ENCODE peak calls at places on chromosomes 13 and 19, in nine cellular contexts. One of them, this sample, is unnamed. For H3K36me3, the result is how much of the 10 kb centered on the place peaks cover.

GRCh38 chr13:102697929-102698648 is 3.2 kb upstream of the METTL21C start:
- DNase-seq in thoracic aorta: no peak
- DNase-seq in heart left ventricle: no peak
- DNase-seq in upper lobe of right lung: no peak
- DNase-seq in fibroblast of lung: no peak
- DNase-seq in tibial artery: no peak
- DNase-seq in uterus: no peak
- DNase-seq in K562: no peak
- DNase-seq in heart right ventricle: no peak
- DNase-seq in this sample: no peak

GRCh38 chr13:73429691-73430090 is 370.9 kb downstream of the KLF5 start:
- DNase-seq in thoracic aorta: no peak
- DNase-seq in heart left ventricle: no peak
- DNase-seq in upper lobe of right lung: no peak
- DNase-seq in fibroblast of lung: no peak
- DNase-seq in tibial artery: no peak
- DNase-seq in uterus: no peak
- DNase-seq in K562: no peak
- DNase-seq in heart right ventricle: no peak
- DNase-seq in this sample: no peak

GRCh38 chr13:71828117-71828516 is 38.9 kb downstream of the DACH1 start:
- DNase-seq in thoracic aorta: no peak
- DNase-seq in heart left ventricle: no peak
- DNase-seq in upper lobe of right lung: no peak
- DNase-seq in fibroblast of lung: no peak
- DNase-seq in tibial artery: no peak
- DNase-seq in uterus: no peak
- DNase-seq in K562: peak
- DNase-seq in heart right ventricle: no peak
- DNase-seq in this sample: no peak

GRCh38 chr13:51523082-51523518 is 61.2 kb upstream of the WDFY2 start:
- DNase-seq in thoracic aorta: no peak
- DNase-seq in heart left ventricle: no peak
- DNase-seq in upper lobe of right lung: no peak
- DNase-seq in fibroblast of lung: peak
- DNase-seq in tibial artery: peak
- DNase-seq in uterus: peak
- DNase-seq in K562: no peak
- DNase-seq in heart right ventricle: no peak
- DNase-seq in this sample: no peak

GRCh38 chr13:48942131-48942530 is 33.6 kb upstream of the FNDC3A start:
- DNase-seq in thoracic aorta: no peak
- DNase-seq in heart left ventricle: no peak
- DNase-seq in upper lobe of right lung: no peak
- DNase-seq in fibroblast of lung: peak
- DNase-seq in tibial artery: no peak
- DNase-seq in uterus: no peak
- DNase-seq in K562: no peak
- DNase-seq in heart right ventricle: no peak
- DNase-seq in this sample: no peak

GRCh38 chr19:418761-419632 is 10.1 kb upstream of the C2CD4C start:
- DNase-seq in thoracic aorta: no peak
- DNase-seq in heart left ventricle: no peak
- DNase-seq in upper lobe of right lung: peak
- DNase-seq in fibroblast of lung: no peak
- DNase-seq in tibial artery: no peak
- DNase-seq in uterus: peak
- DNase-seq in K562: no peak
- DNase-seq in heart right ventricle: no peak
- DNase-seq in this sample: no peak

GRCh38 chr19:38392707-38393308 is 4.3 kb downstream of the SPRED3 start:
- DNase-seq in thoracic aorta: no peak
- DNase-seq in heart left ventricle: no peak
- DNase-seq in upper lobe of right lung: no peak
- DNase-seq in fibroblast of lung: no peak
- DNase-seq in tibial artery: no peak
- DNase-seq in uterus: no peak
- DNase-seq in K562: peak
- DNase-seq in heart right ventricle: no peak
- DNase-seq in this sample: no peak

GRCh38 chr19:18262917-18263316 is 11.3 kb downstream of the IQCN start:
- DNase-seq in thoracic aorta: no peak
- DNase-seq in heart left ventricle: no peak
- DNase-seq in upper lobe of right lung: no peak
- DNase-seq in fibroblast of lung: no peak
- DNase-seq in tibial artery: no peak
- DNase-seq in uterus: no peak
- DNase-seq in K562: peak
- DNase-seq in heart right ventricle: no peak
- DNase-seq in this sample: no peak

GRCh38 chr19:52142001-52142595 is 2.4 kb upstream of the ZNF616 start:
- DNase-seq in thoracic aorta: no peak
- DNase-seq in heart left ventricle: no peak
- DNase-seq in upper lobe of right lung: no peak
- DNase-seq in fibroblast of lung: no peak
- DNase-seq in tibial artery: no peak
- DNase-seq in uterus: no peak
- DNase-seq in K562: peak
- DNase-seq in heart right ventricle: no peak
- DNase-seq in this sample: no peak

GRCh38 chr19:36215276-36216171 is 618 bp downstream of the ZNF146 start:
- DNase-seq in thoracic aorta: no peak
- DNase-seq in heart left ventricle: no peak
- DNase-seq in upper lobe of right lung: no peak
- DNase-seq in fibroblast of lung: peak
- DNase-seq in tibial artery: no peak
- DNase-seq in uterus: no peak
- DNase-seq in K562: peak
- DNase-seq in heart right ventricle: no peak
- DNase-seq in this sample: no peak

GRCh38 chr13:90857921-90858320 is 489.6 kb upstream of the MIR17HG start:
- DNase-seq in thoracic aorta: no peak
- DNase-seq in heart left ventricle: no peak
- DNase-seq in upper lobe of right lung: no peak
- DNase-seq in fibroblast of lung: no peak
- DNase-seq in tibial artery: no peak
- DNase-seq in uterus: no peak
- DNase-seq in K562: no peak
- DNase-seq in heart right ventricle: no peak
- DNase-seq in this sample: no peak

GRCh38 chr19:19406878-19407639 is 1.6 kb downstream of the GATAD2A start:
- DNase-seq in thoracic aorta: no peak
- DNase-seq in heart left ventricle: peak
- DNase-seq in upper lobe of right lung: no peak
- DNase-seq in fibroblast of lung: peak
- DNase-seq in tibial artery: no peak
- DNase-seq in uterus: no peak
- DNase-seq in K562: peak
- DNase-seq in heart right ventricle: no peak
- DNase-seq in this sample: peak

GRCh38 chr19:44718441-44719261 is 19.7 kb downstream of the CEACAM16 start:
- DNase-seq in thoracic aorta: peak
- DNase-seq in heart left ventricle: peak
- DNase-seq in upper lobe of right lung: peak
- DNase-seq in fibroblast of lung: peak
- DNase-seq in tibial artery: peak
- DNase-seq in uterus: peak
- DNase-seq in K562: no peak
- DNase-seq in heart right ventricle: peak
- DNase-seq in this sample: no peak

GRCh38 chr13:50731400-50731799 is 112.1 kb downstream of the DLEU7 start:
- DNase-seq in thoracic aorta: no peak
- DNase-seq in heart left ventricle: no peak
- DNase-seq in upper lobe of right lung: no peak
- DNase-seq in fibroblast of lung: peak
- DNase-seq in tibial artery: no peak
- DNase-seq in uterus: no peak
- DNase-seq in K562: no peak
- DNase-seq in heart right ventricle: no peak
- DNase-seq in this sample: no peak

GRCh38 chr19:45368737-45369340 is 1.5 kb downstream of the ERCC2 start:
- DNase-seq in thoracic aorta: no peak
- DNase-seq in heart left ventricle: no peak
- DNase-seq in upper lobe of right lung: no peak
- DNase-seq in fibroblast of lung: no peak
- DNase-seq in tibial artery: no peak
- DNase-seq in uterus: no peak
- DNase-seq in K562: no peak
- DNase-seq in heart right ventricle: no peak
- DNase-seq in this sample: no peak

GRCh38 chr13:73300718-73301425 is 242.1 kb downstream of the KLF5 start:
- DNase-seq in thoracic aorta: no peak
- DNase-seq in heart left ventricle: no peak
- DNase-seq in upper lobe of right lung: no peak
- DNase-seq in fibroblast of lung: no peak
- DNase-seq in tibial artery: no peak
- DNase-seq in uterus: no peak
- DNase-seq in K562: no peak
- DNase-seq in heart right ventricle: no peak
- DNase-seq in this sample: no peak

GRCh38 chr13:28327761-28328607 is 166.9 kb downstream of the FLT1 start:
- DNase-seq in thoracic aorta: no peak
- DNase-seq in heart left ventricle: no peak
- DNase-seq in upper lobe of right lung: no peak
- DNase-seq in fibroblast of lung: no peak
- DNase-seq in tibial artery: no peak
- DNase-seq in uterus: no peak
- DNase-seq in K562: no peak
- DNase-seq in heart right ventricle: no peak
- DNase-seq in this sample: no peak

GRCh38 chr13:41122838-41123237 is 9.8 kb downstream of the KBTBD6 start:
- DNase-seq in thoracic aorta: no peak
- DNase-seq in heart left ventricle: no peak
- DNase-seq in upper lobe of right lung: no peak
- DNase-seq in fibroblast of lung: no peak
- DNase-seq in tibial artery: no peak
- DNase-seq in uterus: no peak
- DNase-seq in K562: no peak
- DNase-seq in heart right ventricle: no peak
- DNase-seq in this sample: no peak

GRCh38 chr19:49490287-49491029 is 3.0 kb downstream of the RPL13A start:
- DNase-seq in thoracic aorta: no peak
- DNase-seq in heart left ventricle: no peak
- DNase-seq in upper lobe of right lung: no peak
- DNase-seq in fibroblast of lung: no peak
- DNase-seq in tibial artery: no peak
- DNase-seq in uterus: no peak
- DNase-seq in K562: no peak
- DNase-seq in heart right ventricle: no peak
- DNase-seq in this sample: no peak

GRCh38 chr19:11624064-11624463 is 26.8 kb downstream of the ZNF627 start:
- DNase-seq in thoracic aorta: no peak
- DNase-seq in heart left ventricle: no peak
- DNase-seq in upper lobe of right lung: no peak
- DNase-seq in fibroblast of lung: peak
- DNase-seq in tibial artery: no peak
- DNase-seq in uterus: no peak
- DNase-seq in K562: no peak
- DNase-seq in heart right ventricle: no peak
- DNase-seq in this sample: no peak

GRCh38 chr19:7874080-7874856 is at the start of gene PRR36:
- DNase-seq in thoracic aorta: no peak
- DNase-seq in heart left ventricle: peak
- DNase-seq in upper lobe of right lung: peak
- DNase-seq in fibroblast of lung: no peak
- DNase-seq in tibial artery: no peak
- DNase-seq in uterus: no peak
- DNase-seq in K562: no peak
- DNase-seq in heart right ventricle: no peak
- DNase-seq in this sample: peak

GRCh38 chr13:48533986-48534600 is 1.2 kb upstream of the RCBTB2 start:
- DNase-seq in thoracic aorta: no peak
- DNase-seq in heart left ventricle: no peak
- DNase-seq in upper lobe of right lung: no peak
- DNase-seq in fibroblast of lung: no peak
- DNase-seq in tibial artery: no peak
- DNase-seq in uterus: no peak
- DNase-seq in K562: peak
- DNase-seq in heart right ventricle: no peak
- DNase-seq in this sample: no peak

GRCh38 chr13:39515231-39515630 is 87.8 kb downstream of the LHFPL6 start:
- DNase-seq in thoracic aorta: no peak
- DNase-seq in heart left ventricle: no peak
- DNase-seq in upper lobe of right lung: no peak
- DNase-seq in fibroblast of lung: no peak
- DNase-seq in tibial artery: no peak
- DNase-seq in uterus: no peak
- DNase-seq in K562: no peak
- DNase-seq in heart right ventricle: no peak
- DNase-seq in this sample: peak
- TF ChIP-seq CTCF in thoracic aorta: no peak
- TF ChIP-seq CTCF in heart left ventricle: no peak
- TF ChIP-seq CTCF in upper lobe of right lung: no peak
- TF ChIP-seq CTCF in fibroblast of lung: no peak
- TF ChIP-seq CTCF in tibial artery: no peak
- TF ChIP-seq CTCF in uterus: no peak
- TF ChIP-seq CTCF in K562: no peak
- TF ChIP-seq CTCF in heart right ventricle: no peak
- TF ChIP-seq CTCF in this sample: no peak

GRCh38 chr19:37226248-37226647 is 8.2 kb downstream of the ZNF383 start:
- DNase-seq in thoracic aorta: no peak
- DNase-seq in heart left ventricle: no peak
- DNase-seq in upper lobe of right lung: no peak
- DNase-seq in fibroblast of lung: no peak
- DNase-seq in tibial artery: no peak
- DNase-seq in uterus: no peak
- DNase-seq in K562: no peak
- DNase-seq in heart right ventricle: no peak
- DNase-seq in this sample: no peak

GRCh38 chr19:37227996-37228395 is 10.0 kb downstream of the ZNF383 start:
- DNase-seq in thoracic aorta: no peak
- DNase-seq in heart left ventricle: no peak
- DNase-seq in upper lobe of right lung: no peak
- DNase-seq in fibroblast of lung: no peak
- DNase-seq in tibial artery: no peak
- DNase-seq in uterus: no peak
- DNase-seq in K562: peak
- DNase-seq in heart right ventricle: no peak
- DNase-seq in this sample: peak
- H3K36me3 ChIP-seq in thoracic aorta: half or more
- H3K36me3 ChIP-seq in heart left ventricle: half or more
- H3K36me3 ChIP-seq in upper lobe of right lung: half or more
- H3K36me3 ChIP-seq in fibroblast of lung: under half
- H3K36me3 ChIP-seq in tibial artery: half or more
- H3K36me3 ChIP-seq in uterus: under half
- H3K36me3 ChIP-seq in K562: under half
- H3K36me3 ChIP-seq in heart right ventricle: half or more
- H3K36me3 ChIP-seq in this sample: under half

GRCh38 chr19:1437609-1438008 is 587 bp upstream of the RPS15 start:
- DNase-seq in thoracic aorta: no peak
- DNase-seq in heart left ventricle: no peak
- DNase-seq in upper lobe of right lung: no peak
- DNase-seq in fibroblast of lung: no peak
- DNase-seq in tibial artery: no peak
- DNase-seq in uterus: no peak
- DNase-seq in K562: no peak
- DNase-seq in heart right ventricle: no peak
- DNase-seq in this sample: no peak
- TF ChIP-seq CTCF in thoracic aorta: no peak
- TF ChIP-seq CTCF in heart left ventricle: no peak
- TF ChIP-seq CTCF in upper lobe of right lung: no peak
- TF ChIP-seq CTCF in fibroblast of lung: no peak
- TF ChIP-seq CTCF in tibial artery: no peak
- TF ChIP-seq CTCF in uterus: no peak
- TF ChIP-seq CTCF in K562: no peak
- TF ChIP-seq CTCF in heart right ventricle: no peak
- TF ChIP-seq CTCF in this sample: no peak

GRCh38 chr13:111279253-111279652 is 41.2 kb upstream of the TEX29 start:
- DNase-seq in thoracic aorta: no peak
- DNase-seq in heart left ventricle: no peak
- DNase-seq in upper lobe of right lung: no peak
- DNase-seq in fibroblast of lung: no peak
- DNase-seq in tibial artery: no peak
- DNase-seq in uterus: no peak
- DNase-seq in K562: no peak
- DNase-seq in heart right ventricle: no peak
- DNase-seq in this sample: no peak
- H3K36me3 ChIP-seq in thoracic aorta: under half
- H3K36me3 ChIP-seq in heart left ventricle: half or more
- H3K36me3 ChIP-seq in upper lobe of right lung: half or more
- H3K36me3 ChIP-seq in fibroblast of lung: under half
- H3K36me3 ChIP-seq in tibial artery: half or more
- H3K36me3 ChIP-seq in uterus: under half
- H3K36me3 ChIP-seq in K562: half or more
- H3K36me3 ChIP-seq in heart right ventricle: half or more
- H3K36me3 ChIP-seq in this sample: half or more